ENCODE peak calls at places on chromosomes 1 and 21, in eight cellular contexts. E, S, D, H, K, Q, R and Y are unnamed samples.

GRCh38 chr21:35223480-35224156 is 174.5 kb upstream of the RUNX1 start:
- DNase-seq in E (no peak), S (no peak), D (no peak), Q (no peak), H (no peak), R (no peak), K (no peak), Y (no peak)

GRCh38 chr1:41673355-41673754 is 188.9 kb upstream of the EDN2 start:
- DNase-seq in R (peak), K (no peak), H (peak), D (peak), S (peak), E (peak), Q (no peak), Y (peak)

GRCh38 chr1:182111496-182111895 is 50.0 kb upstream of the ZNF648 start:
- DNase-seq in S (no peak), E (no peak), Q (no peak), D (no peak), K (no peak), H (no peak), R (no peak), Y (no peak)

GRCh38 chr1:161930064-161930463 is 93.6 kb downstream of the OLFML2B start:
- DNase-seq in Q (no peak), D (no peak), K (no peak), R (no peak), H (no peak), S (no peak), E (peak), Y (no peak)

GRCh38 chr1:202288177-202288576 is 53.6 kb downstream of the UBE2T start:
- DNase-seq in H (no peak), S (no peak), E (no peak), R (no peak), D (no peak), Q (no peak), K (no peak), Y (no peak)

GRCh38 chr1:214923516-214923915 is 159.0 kb upstream of the KCNK2 start:
- DNase-seq in D (no peak), E (no peak), S (no peak), H (no peak), Q (no peak), K (no peak), R (no peak), Y (no peak)

GRCh38 chr1:87449348-87449963 is 120.8 kb downstream of the LMO4 start:
- DNase-seq in R (peak), S (no peak), Q (no peak), E (no peak), D (no peak), K (no peak), H (no peak), Y (peak)

GRCh38 chr1:35646043-35646442 is 4.7 kb upstream of the PSMB2 start:
- DNase-seq in S (no peak), K (peak), D (peak), E (peak), R (no peak), H (no peak), Q (peak), Y (no peak)

GRCh38 chr1:116919802-116920201 is 10.1 kb downstream of the PTGFRN start:
- DNase-seq in E (no peak), K (no peak), H (no peak), D (no peak), S (no peak), R (no peak), Q (no peak), Y (no peak)

GRCh38 chr21:41914965-41915364 is 35.8 kb upstream of the PRDM15 start:
- DNase-seq in K (no peak), D (no peak), R (no peak), Q (no peak), S (no peak), E (no peak), H (no peak), Y (no peak)

GRCh38 chr1:21451212-21451611 is 11.3 kb downstream of the NBPF3 start:
- DNase-seq in K (no peak), E (peak), H (no peak), Q (peak), S (no peak), R (no peak), D (peak), Y (no peak)

GRCh38 chr1:6948416-6948815 is 163.2 kb downstream of the CAMTA1 start:
- DNase-seq in S (no peak), E (no peak), H (no peak), D (no peak), Q (no peak), K (no peak), R (no peak), Y (no peak)

GRCh38 chr1:154759196-154759595 is 110.9 kb downstream of the KCNN3 start:
- DNase-seq in S (peak), E (no peak), D (no peak), Q (no peak), K (no peak), H (no peak), R (peak), Y (peak)

GRCh38 chr1:22370190-22370498 is 81.5 kb upstream of the ZBTB40 start:
- DNase-seq in E (no peak), K (peak), Q (no peak), R (no peak), H (no peak), S (no peak), D (no peak), Y (no peak)

GRCh38 chr1:155075535-155075934 is 3.1 kb upstream of the EFNA3 start:
- DNase-seq in E (no peak), H (no peak), R (no peak), S (no peak), D (no peak), K (no peak), Q (no peak), Y (no peak)

GRCh38 chr1:11314959-11315358 is 42.0 kb downstream of the UBIAD1 start:
- DNase-seq in Q (no peak), K (no peak), S (no peak), E (no peak), D (no peak), R (no peak), H (no peak), Y (no peak)

GRCh38 chr1:237146247-237146646 is 104.3 kb downstream of the RYR2 start:
- DNase-seq in E (no peak), H (no peak), D (no peak), R (no peak), K (peak), S (no peak), Q (no peak), Y (no peak)

GRCh38 chr1:31135973-31136600 is 70.6 kb upstream of the PUM1 start:
- DNase-seq in R (no peak), E (no peak), S (no peak), H (no peak), Q (no peak), D (no peak), K (no peak), Y (no peak)

GRCh38 chr1:53553734-53554509 is 94.7 kb downstream of the DMRTB1 start:
- DNase-seq in S (no peak), R (no peak), D (peak), K (no peak), E (no peak), H (no peak), Q (no peak), Y (no peak)

GRCh38 chr1:155120253-155120652 is 7.4 kb upstream of the EFNA1 start:
- DNase-seq in D (no peak), R (no peak), K (no peak), H (no peak), E (no peak), Q (no peak), S (no peak), Y (no peak)

GRCh38 chr1:48061162-48062136 is 64.3 kb upstream of the TRABD2B start:
- DNase-seq in E (peak), R (no peak), H (no peak), S (no peak), K (peak), Q (peak), D (peak), Y (no peak)

GRCh38 chr21:45505416-45506021 is 36.7 kb downstream of the SLC19A1 start:
- DNase-seq in S (no peak), D (no peak), H (no peak), Q (no peak), R (no peak), E (no peak), K (no peak), Y (no peak)

GRCh38 chr1:84836145-84836544 is 56.9 kb downstream of the LPAR3 start:
- DNase-seq in S (no peak), K (no peak), H (no peak), Q (no peak), E (peak), R (no peak), D (peak), Y (no peak)

GRCh38 chr1:167701510-167701909 is 20.3 kb upstream of the MPZL1 start:
- DNase-seq in Q (no peak), K (no peak), S (no peak), H (no peak), R (no peak), E (no peak), D (no peak), Y (no peak)

GRCh38 chr1:170831276-170831675 is 104.1 kb upstream of the MROH9 start:
- DNase-seq in D (no peak), H (no peak), Q (no peak), S (no peak), K (no peak), R (no peak), E (no peak), Y (no peak)

GRCh38 chr1:157073944-157074685 is 25.5 kb downstream of the ETV3L start:
- DNase-seq in H (peak), R (peak), K (peak), E (peak), Q (peak), D (peak), S (peak), Y (no peak)

GRCh38 chr21:31283025-31283424 is 61.0 kb downstream of the TIAM1 start:
- DNase-seq in K (no peak), D (no peak), Q (no peak), S (peak), H (no peak), E (no peak), R (no peak), Y (peak)

GRCh38 chr1:51644533-51645197 is 27.8 kb downstream of the OSBPL9 start:
- DNase-seq in R (no peak), K (no peak), Q (no peak), D (peak), S (no peak), E (peak), H (no peak), Y (no peak)

GRCh38 chr1:179038528-179039281 is 13.0 kb downstream of the FAM20B start:
- DNase-seq in D (no peak), E (peak), S (no peak), Q (no peak), H (no peak), K (no peak), R (no peak), Y (no peak)